ENCODE peak calls at places on chromosome 12, in seven cellular contexts. One of them, this sample, is unnamed. For H3K36me3, the result is how much of the 10 kb centered on the place peaks cover.

GRCh38 chr12:106436183-106436582 is 78.6 kb downstream of the POLR3B start:
- DNase-seq in HAP-1: no peak
- DNase-seq in transverse colon: no peak
- DNase-seq in HepG2: no peak
- DNase-seq in pancreas: no peak
- DNase-seq in lower lobe of right lung: no peak
- DNase-seq in bronchial epithelial cell: peak
- DNase-seq in this sample: no peak

GRCh38 chr12:91662021-91662420 is 479.4 kb upstream of the DCN start:
- DNase-seq in HAP-1: no peak
- DNase-seq in transverse colon: no peak
- DNase-seq in HepG2: no peak
- DNase-seq in pancreas: no peak
- DNase-seq in lower lobe of right lung: no peak
- DNase-seq in bronchial epithelial cell: no peak
- DNase-seq in this sample: no peak

GRCh38 chr12:10721654-10722501 is 1.2 kb downstream of the YBX3 start:
- DNase-seq in HAP-1: peak
- DNase-seq in transverse colon: peak
- DNase-seq in HepG2: peak
- DNase-seq in pancreas: peak
- DNase-seq in lower lobe of right lung: peak
- DNase-seq in bronchial epithelial cell: peak
- DNase-seq in this sample: peak

GRCh38 chr12:131640436-131640969 is 70.4 kb upstream of the SFSWAP start:
- DNase-seq in HAP-1: no peak
- DNase-seq in transverse colon: no peak
- DNase-seq in HepG2: no peak
- DNase-seq in pancreas: no peak
- DNase-seq in lower lobe of right lung: no peak
- DNase-seq in bronchial epithelial cell: no peak
- DNase-seq in this sample: no peak

GRCh38 chr12:111330800-111331752 is 37.8 kb downstream of the PHETA1 start:
- DNase-seq in HAP-1: peak
- DNase-seq in transverse colon: no peak
- DNase-seq in HepG2: peak
- DNase-seq in pancreas: peak
- DNase-seq in lower lobe of right lung: no peak
- DNase-seq in bronchial epithelial cell: peak
- DNase-seq in this sample: peak

GRCh38 chr12:16243487-16244412 is 33.7 kb downstream of the SLC15A5 start:
- DNase-seq in HAP-1: no peak
- DNase-seq in transverse colon: no peak
- DNase-seq in HepG2: no peak
- DNase-seq in pancreas: no peak
- DNase-seq in lower lobe of right lung: no peak
- DNase-seq in bronchial epithelial cell: no peak
- DNase-seq in this sample: no peak

GRCh38 chr12:52645982-52646381 is 6.0 kb downstream of the KRT2 start:
- DNase-seq in HAP-1: no peak
- DNase-seq in transverse colon: no peak
- DNase-seq in HepG2: no peak
- DNase-seq in pancreas: no peak
- DNase-seq in lower lobe of right lung: no peak
- DNase-seq in bronchial epithelial cell: no peak
- DNase-seq in this sample: no peak

GRCh38 chr12:81170072-81170471 is 92.2 kb downstream of the ACSS3 start:
- DNase-seq in HAP-1: no peak
- DNase-seq in transverse colon: no peak
- DNase-seq in HepG2: no peak
- DNase-seq in pancreas: no peak
- DNase-seq in lower lobe of right lung: no peak
- DNase-seq in bronchial epithelial cell: peak
- DNase-seq in this sample: no peak

GRCh38 chr12:11174022-11174421 is 3.0 kb downstream of the SMIM10L1 start:
- DNase-seq in HAP-1: no peak
- DNase-seq in transverse colon: no peak
- DNase-seq in HepG2: no peak
- DNase-seq in pancreas: no peak
- DNase-seq in lower lobe of right lung: no peak
- DNase-seq in bronchial epithelial cell: no peak
- DNase-seq in this sample: no peak

GRCh38 chr12:45934956-45935355 is 55.4 kb downstream of the SCAF11 start:
- DNase-seq in HAP-1: no peak
- DNase-seq in transverse colon: no peak
- DNase-seq in HepG2: no peak
- DNase-seq in pancreas: no peak
- DNase-seq in lower lobe of right lung: no peak
- DNase-seq in bronchial epithelial cell: no peak
- DNase-seq in this sample: no peak

GRCh38 chr12:123141615-123142517 is 9.0 kb downstream of the PITPNM2 start:
- DNase-seq in HAP-1: peak
- DNase-seq in transverse colon: peak
- DNase-seq in HepG2: peak
- DNase-seq in pancreas: peak
- DNase-seq in lower lobe of right lung: no peak
- DNase-seq in bronchial epithelial cell: peak
- DNase-seq in this sample: peak

GRCh38 chr12:78120866-78121590 is 290.3 kb downstream of the NAV3 start:
- DNase-seq in HAP-1: no peak
- DNase-seq in transverse colon: no peak
- DNase-seq in HepG2: no peak
- DNase-seq in pancreas: no peak
- DNase-seq in lower lobe of right lung: no peak
- DNase-seq in bronchial epithelial cell: peak
- DNase-seq in this sample: no peak

GRCh38 chr12:53476769-53477209 is 22.5 kb downstream of the MAP3K12 start:
- DNase-seq in HAP-1: no peak
- DNase-seq in transverse colon: no peak
- DNase-seq in HepG2: no peak
- DNase-seq in pancreas: no peak
- DNase-seq in lower lobe of right lung: no peak
- DNase-seq in bronchial epithelial cell: no peak
- DNase-seq in this sample: no peak

GRCh38 chr12:26233620-26234019 is 38.2 kb downstream of the SSPN start:
- DNase-seq in HAP-1: no peak
- DNase-seq in transverse colon: no peak
- DNase-seq in HepG2: no peak
- DNase-seq in pancreas: no peak
- DNase-seq in lower lobe of right lung: no peak
- DNase-seq in bronchial epithelial cell: no peak
- DNase-seq in this sample: no peak

GRCh38 chr12:91778938-91779400 is 366.7 kb downstream of the BTG1 start:
- DNase-seq in HAP-1: no peak
- DNase-seq in transverse colon: peak
- DNase-seq in HepG2: peak
- DNase-seq in pancreas: no peak
- DNase-seq in lower lobe of right lung: no peak
- DNase-seq in bronchial epithelial cell: peak
- DNase-seq in this sample: no peak

GRCh38 chr12:106644335-106645073 is 61.7 kb downstream of the RFX4 start:
- DNase-seq in HAP-1: no peak
- DNase-seq in transverse colon: no peak
- DNase-seq in HepG2: no peak
- DNase-seq in pancreas: no peak
- DNase-seq in lower lobe of right lung: no peak
- DNase-seq in bronchial epithelial cell: no peak
- DNase-seq in this sample: no peak

GRCh38 chr12:97500537-97500936 is 37.9 kb downstream of the RMST start:
- DNase-seq in HAP-1: no peak
- DNase-seq in transverse colon: no peak
- DNase-seq in HepG2: no peak
- DNase-seq in pancreas: no peak
- DNase-seq in lower lobe of right lung: no peak
- DNase-seq in bronchial epithelial cell: no peak
- DNase-seq in this sample: no peak

GRCh38 chr12:69844836-69845235 is 19.8 kb downstream of the MYRFL start:
- DNase-seq in HAP-1: no peak
- DNase-seq in transverse colon: no peak
- DNase-seq in HepG2: no peak
- DNase-seq in pancreas: no peak
- DNase-seq in lower lobe of right lung: no peak
- DNase-seq in bronchial epithelial cell: no peak
- DNase-seq in this sample: no peak

GRCh38 chr12:76777765-76778216 is 13.9 kb downstream of the ZDHHC17 start:
- DNase-seq in HAP-1: no peak
- DNase-seq in transverse colon: no peak
- DNase-seq in HepG2: no peak
- DNase-seq in pancreas: no peak
- DNase-seq in lower lobe of right lung: no peak
- DNase-seq in bronchial epithelial cell: no peak
- DNase-seq in this sample: no peak

GRCh38 chr12:627863-628805 is 35.1 kb downstream of the NINJ2 start:
- DNase-seq in HAP-1: no peak
- DNase-seq in transverse colon: no peak
- DNase-seq in HepG2: peak
- DNase-seq in pancreas: no peak
- DNase-seq in lower lobe of right lung: no peak
- DNase-seq in bronchial epithelial cell: peak
- DNase-seq in this sample: no peak

GRCh38 chr12:95169368-95169767 is 47.9 kb downstream of the FGD6 start:
- DNase-seq in HAP-1: no peak
- DNase-seq in transverse colon: peak
- DNase-seq in HepG2: peak
- DNase-seq in pancreas: peak
- DNase-seq in lower lobe of right lung: no peak
- DNase-seq in bronchial epithelial cell: peak
- DNase-seq in this sample: no peak

GRCh38 chr12:51871126-51871525 is 16.8 kb upstream of the ANKRD33 start:
- DNase-seq in HAP-1: no peak
- DNase-seq in transverse colon: no peak
- DNase-seq in HepG2: no peak
- DNase-seq in pancreas: no peak
- DNase-seq in lower lobe of right lung: peak
- DNase-seq in bronchial epithelial cell: no peak
- DNase-seq in this sample: peak

GRCh38 chr12:2267624-2268477 is 215.1 kb downstream of the CACNA1C start:
- DNase-seq in HAP-1: no peak
- DNase-seq in transverse colon: no peak
- DNase-seq in HepG2: no peak
- DNase-seq in pancreas: no peak
- DNase-seq in lower lobe of right lung: no peak
- DNase-seq in bronchial epithelial cell: no peak
- DNase-seq in this sample: no peak

GRCh38 chr12:1580526-1580925 is 13.9 kb downstream of the FBXL14 start:
- DNase-seq in HAP-1: peak
- DNase-seq in transverse colon: no peak
- DNase-seq in HepG2: no peak
- DNase-seq in pancreas: no peak
- DNase-seq in lower lobe of right lung: no peak
- DNase-seq in bronchial epithelial cell: no peak
- DNase-seq in this sample: peak

DNA sequence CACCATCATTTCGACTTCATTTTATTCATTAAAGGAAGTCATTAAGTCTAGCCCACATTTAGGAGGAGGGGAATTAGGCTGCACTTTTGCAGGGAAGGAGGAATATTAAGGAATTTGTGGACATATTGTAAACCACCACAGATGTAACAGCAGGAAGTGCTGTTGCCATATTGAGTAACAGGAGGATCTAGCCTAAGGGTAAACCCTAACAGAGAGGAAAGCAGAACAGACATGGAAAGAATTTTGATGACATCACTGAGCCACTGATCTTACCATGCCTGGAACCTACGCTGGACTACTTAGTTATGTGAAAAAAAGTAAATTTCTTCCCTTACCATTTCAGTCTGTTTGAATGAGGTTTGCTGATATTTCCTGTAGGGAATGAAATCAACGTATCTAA is 100.7 kb upstream of the ATF7IP start:
- DNase-seq in HAP-1: no peak
- DNase-seq in transverse colon: no peak
- DNase-seq in HepG2: no peak
- DNase-seq in pancreas: no peak
- DNase-seq in lower lobe of right lung: no peak
- DNase-seq in bronchial epithelial cell: peak
- DNase-seq in this sample: no peak
- H3K4me3 ChIP-seq in HAP-1: no peak
- H3K4me3 ChIP-seq in transverse colon: no peak
- H3K4me3 ChIP-seq in HepG2: no peak
- H3K4me3 ChIP-seq in pancreas: no peak
- H3K4me3 ChIP-seq in lower lobe of right lung: no peak
- H3K4me3 ChIP-seq in bronchial epithelial cell: no peak
- H3K4me3 ChIP-seq in this sample: no peak

DNA sequence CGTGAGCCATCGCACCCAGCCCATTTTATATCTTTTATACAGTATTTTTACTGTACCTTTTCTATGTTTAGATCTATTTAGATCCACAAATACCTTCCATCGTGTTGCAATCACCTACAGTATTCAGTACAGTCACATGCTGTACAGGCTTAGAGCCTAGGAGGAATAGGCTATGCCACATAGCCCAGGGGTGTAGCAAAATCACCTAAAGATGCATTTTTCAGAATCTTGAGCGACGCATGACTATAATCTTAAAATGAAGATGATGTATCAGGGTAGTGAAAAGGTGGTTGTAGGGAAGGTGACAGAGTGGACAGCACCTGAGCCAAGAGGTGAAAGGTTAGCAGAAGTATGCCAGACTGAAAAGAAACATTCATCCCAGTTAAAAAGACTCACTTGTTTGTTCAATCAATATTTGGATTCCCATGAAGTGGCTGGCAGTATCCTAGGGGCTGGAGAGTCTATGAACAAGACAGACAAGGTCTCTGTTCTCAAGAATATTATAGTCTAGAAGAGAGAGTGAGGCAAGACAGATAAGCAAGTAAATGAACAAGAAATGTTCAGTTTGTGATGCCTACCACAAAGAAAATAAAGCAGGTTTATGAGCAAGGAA is 3.6 kb downstream of the SPRING1 start:
- DNase-seq in HAP-1: no peak
- DNase-seq in transverse colon: no peak
- DNase-seq in HepG2: peak
- DNase-seq in pancreas: no peak
- DNase-seq in lower lobe of right lung: no peak
- DNase-seq in bronchial epithelial cell: no peak
- DNase-seq in this sample: no peak
- H3K36me3 ChIP-seq in HAP-1: under half
- H3K36me3 ChIP-seq in transverse colon: under half
- H3K36me3 ChIP-seq in HepG2: under half
- H3K36me3 ChIP-seq in pancreas: under half
- H3K36me3 ChIP-seq in lower lobe of right lung: under half
- H3K36me3 ChIP-seq in bronchial epithelial cell: under half
- H3K36me3 ChIP-seq in this sample: under half

GRCh38 chr12:65740873-65741600 is 83.2 kb upstream of the HMGA2 start:
- DNase-seq in HAP-1: peak
- DNase-seq in transverse colon: peak
- DNase-seq in HepG2: peak
- DNase-seq in pancreas: peak
- DNase-seq in lower lobe of right lung: peak
- DNase-seq in bronchial epithelial cell: peak
- DNase-seq in this sample: peak
- H3K4me3 ChIP-seq in HAP-1: peak
- H3K4me3 ChIP-seq in transverse colon: peak
- H3K4me3 ChIP-seq in HepG2: peak
- H3K4me3 ChIP-seq in pancreas: peak
- H3K4me3 ChIP-seq in lower lobe of right lung: peak
- H3K4me3 ChIP-seq in bronchial epithelial cell: peak
- H3K4me3 ChIP-seq in this sample: peak

DNA sequence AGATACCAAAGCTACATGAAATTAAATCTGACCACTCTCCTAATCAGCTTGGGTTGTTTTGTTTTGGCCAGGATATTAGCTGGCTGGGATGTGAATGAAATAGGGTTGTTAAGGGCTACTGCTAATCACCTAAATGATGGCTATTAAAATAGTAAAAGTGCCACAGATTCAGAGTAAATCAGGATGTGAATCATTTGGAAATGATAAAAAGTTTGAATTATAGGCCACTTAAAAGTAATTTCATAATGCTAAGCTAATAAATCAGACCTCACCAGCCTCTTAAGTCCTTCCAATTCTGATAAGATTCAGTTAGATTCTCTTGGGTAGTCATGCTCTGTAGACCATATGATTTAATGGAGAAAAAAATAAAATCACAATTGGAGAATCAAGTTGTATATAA is 12.0 kb downstream of the HELB start:
- DNase-seq in HAP-1: no peak
- DNase-seq in transverse colon: no peak
- DNase-seq in HepG2: no peak
- DNase-seq in pancreas: no peak
- DNase-seq in lower lobe of right lung: no peak
- DNase-seq in bronchial epithelial cell: no peak
- DNase-seq in this sample: no peak
- H3K36me3 ChIP-seq in HAP-1: under half
- H3K36me3 ChIP-seq in transverse colon: under half
- H3K36me3 ChIP-seq in HepG2: under half
- H3K36me3 ChIP-seq in pancreas: under half
- H3K36me3 ChIP-seq in lower lobe of right lung: under half
- H3K36me3 ChIP-seq in bronchial epithelial cell: under half
- H3K36me3 ChIP-seq in this sample: under half

This sample was measured in WERI-Rb-1.